ENCODE peak calls at places on chromosomes 16 and 17, in five cellular contexts. One of them, this sample, is unnamed.
A peak's percentile ranks its signal among the peaks of the same experiment; 100 is the strongest.

GRCh38 chr17:74201250-74201649 is 2.2 kb upstream of the RPL38 start:
- DNase-seq in astrocyte of the cerebellum: no peak
- DNase-seq in WERI-Rb-1: no peak
- DNase-seq in AG04450: no peak
- DNase-seq in IMR-90: peak; percentile 57
- DNase-seq in this sample: no peak

GRCh38 chr16:59783191-59783590 is 1049.1 kb upstream of the GOT2 start:
- DNase-seq in astrocyte of the cerebellum: no peak
- DNase-seq in IMR-90: peak; percentile 7
- DNase-seq in AG04450: no peak
- DNase-seq in WERI-Rb-1: no peak
- DNase-seq in this sample: no peak

GRCh38 chr17:34249497-34249877 is 5.6 kb upstream of the CCL2 start:
- DNase-seq in IMR-90: no peak
- DNase-seq in WERI-Rb-1: no peak
- DNase-seq in AG04450: no peak
- DNase-seq in astrocyte of the cerebellum: no peak
- DNase-seq in this sample: no peak

GRCh38 chr17:65181237-65182061 is 44.3 kb downstream of the RGS9 start:
- DNase-seq in WERI-Rb-1: no peak
- DNase-seq in IMR-90: no peak
- DNase-seq in AG04450: no peak
- DNase-seq in astrocyte of the cerebellum: no peak
- DNase-seq in this sample: no peak

GRCh38 chr17:31559647-31560501 is 168.4 kb downstream of the RAB11FIP4 start:
- DNase-seq in WERI-Rb-1: no peak
- DNase-seq in IMR-90: no peak
- DNase-seq in AG04450: no peak
- DNase-seq in astrocyte of the cerebellum: no peak
- DNase-seq in this sample: no peak

GRCh38 chr17:79528592-79529125 is 82.2 kb downstream of the RBFOX3 start:
- DNase-seq in WERI-Rb-1: no peak
- DNase-seq in IMR-90: no peak
- DNase-seq in astrocyte of the cerebellum: no peak
- DNase-seq in AG04450: no peak
- DNase-seq in this sample: no peak

GRCh38 chr17:80760501-80760900 is 215.9 kb downstream of the RPTOR start:
- DNase-seq in AG04450: no peak
- DNase-seq in IMR-90: no peak
- DNase-seq in WERI-Rb-1: no peak
- DNase-seq in astrocyte of the cerebellum: no peak
- DNase-seq in this sample: no peak

GRCh38 chr16:57578521-57579360 is 36.3 kb downstream of the ADGRG5 start:
- DNase-seq in IMR-90: no peak
- DNase-seq in WERI-Rb-1: no peak
- DNase-seq in astrocyte of the cerebellum: no peak
- DNase-seq in AG04450: no peak
- DNase-seq in this sample: no peak

GRCh38 chr17:42312035-42312284 is 23.7 kb downstream of the STAT5A start:
- DNase-seq in AG04450: no peak
- DNase-seq in WERI-Rb-1: no peak
- DNase-seq in IMR-90: no peak
- DNase-seq in astrocyte of the cerebellum: no peak
- DNase-seq in this sample: no peak

GRCh38 chr17:42313389-42313772 is 25.1 kb downstream of the STAT5A start:
- DNase-seq in IMR-90: no peak
- DNase-seq in AG04450: no peak
- DNase-seq in WERI-Rb-1: no peak
- DNase-seq in astrocyte of the cerebellum: no peak
- DNase-seq in this sample: no peak

GRCh38 chr17:42313773-42314566 is 25.7 kb downstream of the STAT5A start:
- DNase-seq in astrocyte of the cerebellum: no peak
- DNase-seq in WERI-Rb-1: no peak
- DNase-seq in IMR-90: no peak
- DNase-seq in AG04450: no peak
- DNase-seq in this sample: no peak

GRCh38 chr17:42311240-42312034 is 23.1 kb downstream of the STAT5A start:
- DNase-seq in WERI-Rb-1: peak; percentile 95
- DNase-seq in IMR-90: peak; percentile 94
- DNase-seq in astrocyte of the cerebellum: peak; percentile 57
- DNase-seq in AG04450: peak; percentile 86
- DNase-seq in this sample: peak; percentile 82

DNA sequence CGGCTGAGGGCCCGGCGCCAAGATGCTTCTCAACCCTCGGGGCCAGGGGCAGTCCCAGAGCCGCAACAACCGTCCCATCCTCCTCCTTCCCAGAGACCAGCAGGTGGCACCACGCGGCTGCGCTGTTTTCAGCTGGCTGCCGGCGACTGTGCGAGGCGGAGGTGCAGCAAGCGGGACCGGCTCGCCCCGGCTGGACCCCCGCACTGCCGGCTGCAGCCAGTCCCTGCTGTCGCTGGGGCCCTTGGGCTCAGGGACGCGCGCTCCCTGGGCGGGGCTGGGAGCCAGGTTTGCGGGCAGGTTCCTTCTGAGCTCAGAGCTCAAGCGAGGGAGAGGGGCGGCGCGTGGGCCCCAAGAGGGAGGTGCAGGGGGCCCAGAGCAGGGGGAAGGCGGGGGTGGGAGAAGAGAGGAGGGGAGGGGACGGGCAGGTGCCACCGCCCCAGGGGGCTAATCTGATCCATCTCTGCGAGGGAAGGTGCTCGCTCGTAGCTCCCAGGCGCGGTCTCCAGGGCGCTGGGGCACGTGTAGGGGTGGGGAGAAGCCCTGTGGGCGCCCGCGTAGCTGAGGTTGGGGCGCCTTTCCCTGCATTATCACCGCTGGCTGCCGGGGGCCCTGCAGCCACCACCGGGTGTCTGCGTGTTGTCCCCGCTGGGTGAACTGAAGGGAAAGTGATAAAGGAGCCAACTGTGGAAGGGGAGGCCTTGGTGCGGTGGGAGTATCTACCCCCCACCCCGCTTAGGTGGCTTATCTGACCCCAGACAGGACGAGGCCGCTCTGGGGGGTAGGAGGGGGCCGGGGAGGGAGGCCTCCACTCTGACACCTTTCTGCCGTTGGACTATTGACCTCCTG is 24.2 kb downstream of the STAT5A start:
- DNase-seq in IMR-90: peak; percentile 81
- DNase-seq in AG04450: peak; percentile 55
- DNase-seq in astrocyte of the cerebellum: peak; percentile 45
- DNase-seq in WERI-Rb-1: peak; percentile 96
- DNase-seq in this sample: peak; percentile 54
- H3K4me3 ChIP-seq in IMR-90: no peak overlapping the region
- H3K4me3 ChIP-seq in AG04450: no peak overlapping the region
- H3K4me3 ChIP-seq in astrocyte of the cerebellum: no peak overlapping the region
- H3K4me3 ChIP-seq in WERI-Rb-1: peak overlapping the region; percentile 39
- H3K4me3 ChIP-seq in this sample: peak overlapping the region; percentile 15

DNA sequence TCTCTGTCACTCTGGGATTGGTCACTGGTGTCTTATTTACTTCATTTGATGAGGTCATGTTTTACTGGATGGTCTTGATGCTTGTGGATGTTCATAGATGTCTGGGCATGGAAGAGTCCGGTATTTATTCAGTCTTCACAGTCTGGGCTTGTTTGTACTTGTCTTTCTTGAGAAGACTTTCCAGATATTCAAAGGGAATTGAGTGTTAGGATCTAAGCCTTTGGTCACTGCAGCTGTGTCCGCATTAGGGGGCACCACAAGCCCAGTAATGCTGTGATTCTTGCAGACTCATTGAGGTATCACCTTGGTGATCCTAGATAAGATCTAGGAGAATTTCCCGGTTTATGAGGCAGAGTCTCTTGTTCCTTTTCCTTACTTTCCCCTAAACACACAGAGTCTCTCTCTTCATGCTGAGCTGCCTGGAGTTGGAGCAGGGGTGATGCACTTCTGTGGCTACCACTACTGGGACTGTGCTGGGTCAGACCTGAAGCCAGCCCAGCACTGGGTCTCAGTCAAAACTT is 214.7 kb downstream of the SPECC1 start:
- DNase-seq in IMR-90: peak; percentile 10
- DNase-seq in astrocyte of the cerebellum: no peak
- DNase-seq in AG04450: no peak
- DNase-seq in WERI-Rb-1: no peak
- DNase-seq in this sample: no peak
- TF ChIP-seq CTCF in IMR-90: peak; percentile 11
- TF ChIP-seq CTCF in astrocyte of the cerebellum: no peak
- TF ChIP-seq CTCF in AG04450: no peak
- TF ChIP-seq CTCF in WERI-Rb-1: no peak
- TF ChIP-seq CTCF in this sample: no peak

DNA sequence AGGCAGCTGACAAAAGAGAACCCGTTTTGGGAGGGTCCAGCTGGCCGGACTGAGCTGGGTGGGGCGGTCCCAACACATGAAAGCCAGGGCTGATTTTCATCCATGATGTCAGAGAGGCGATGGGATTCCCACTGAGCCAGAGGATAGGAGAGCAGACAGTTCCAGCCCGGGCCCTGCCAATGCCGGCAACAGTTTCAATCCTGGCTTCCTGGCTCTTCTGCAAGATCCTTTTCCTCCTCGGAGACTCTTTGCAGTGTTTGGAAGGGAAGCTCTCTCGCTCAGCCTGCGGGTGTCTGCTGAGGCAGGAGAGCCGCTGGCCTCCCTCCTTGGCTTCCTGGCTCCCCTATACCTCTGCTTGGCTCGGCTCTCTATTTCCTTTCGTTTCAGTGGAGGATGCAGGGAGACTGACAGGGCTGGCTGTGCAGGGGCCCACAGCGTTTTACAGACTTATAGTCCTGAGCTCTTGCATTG is 145.5 kb upstream of the SOX9 start:
- DNase-seq in IMR-90: peak; percentile 42
- DNase-seq in AG04450: peak; percentile 6
- DNase-seq in astrocyte of the cerebellum: peak; percentile 18
- DNase-seq in WERI-Rb-1: no peak
- DNase-seq in this sample: no peak
- H3K4me3 ChIP-seq in IMR-90: peak overlapping the region; percentile 15
- H3K4me3 ChIP-seq in AG04450: peak overlapping the region; percentile 57
- H3K4me3 ChIP-seq in astrocyte of the cerebellum: peak overlapping the region; percentile 20
- H3K4me3 ChIP-seq in WERI-Rb-1: no peak overlapping the region
- H3K4me3 ChIP-seq in this sample: no peak overlapping the region

DNA sequence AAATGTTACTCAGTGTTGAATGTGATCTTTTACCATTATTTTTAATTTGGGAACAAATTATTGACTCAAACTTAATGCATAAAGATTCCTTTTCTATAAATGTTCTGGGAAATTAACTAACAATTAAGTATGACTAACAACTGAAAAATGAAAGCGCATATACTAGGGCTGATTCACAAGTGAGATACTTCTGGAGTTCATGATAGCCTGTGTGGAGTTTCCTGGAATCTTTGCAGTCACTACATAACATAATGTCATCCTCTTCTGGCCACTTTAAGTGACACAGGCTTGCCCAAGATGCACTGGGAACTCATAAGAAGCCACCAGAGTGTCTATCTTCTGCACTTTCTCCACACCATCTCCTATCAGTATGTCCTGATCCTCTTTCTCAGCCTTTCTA is 450.3 kb upstream of the CDH11 start:
- DNase-seq in IMR-90: peak; percentile 88
- DNase-seq in astrocyte of the cerebellum: peak; percentile 49
- DNase-seq in AG04450: no peak
- DNase-seq in WERI-Rb-1: no peak
- DNase-seq in this sample: peak; percentile 29
- TF ChIP-seq CTCF in IMR-90: peak; percentile 20
- TF ChIP-seq CTCF in astrocyte of the cerebellum: no peak
- TF ChIP-seq CTCF in AG04450: no peak
- TF ChIP-seq CTCF in WERI-Rb-1: no peak
- TF ChIP-seq CTCF in this sample: no peak

GRCh38 chr17:16652252-16652651 is 1.4 kb downstream of the ZNF624 start:
- DNase-seq in AG04450: no peak
- DNase-seq in IMR-90: no peak
- DNase-seq in WERI-Rb-1: no peak
- DNase-seq in astrocyte of the cerebellum: no peak
- DNase-seq in this sample: no peak
- H3K4me3 ChIP-seq in AG04450: peak overlapping the region; percentile 76
- H3K4me3 ChIP-seq in IMR-90: no peak overlapping the region
- H3K4me3 ChIP-seq in WERI-Rb-1: no peak overlapping the region
- H3K4me3 ChIP-seq in astrocyte of the cerebellum: peak overlapping the region; percentile 83
- H3K4me3 ChIP-seq in this sample: no peak overlapping the region

GRCh38 chr17:39276113-39276512 is 50.4 kb upstream of the STAC2 start:
- DNase-seq in AG04450: no peak
- DNase-seq in astrocyte of the cerebellum: no peak
- DNase-seq in WERI-Rb-1: no peak
- DNase-seq in IMR-90: no peak
- DNase-seq in this sample: no peak

GRCh38 chr17:39271546-39271945 is 45.8 kb upstream of the STAC2 start:
- DNase-seq in astrocyte of the cerebellum: no peak
- DNase-seq in AG04450: peak; percentile 7
- DNase-seq in WERI-Rb-1: no peak
- DNase-seq in IMR-90: peak; percentile 52
- DNase-seq in this sample: no peak

DNA sequence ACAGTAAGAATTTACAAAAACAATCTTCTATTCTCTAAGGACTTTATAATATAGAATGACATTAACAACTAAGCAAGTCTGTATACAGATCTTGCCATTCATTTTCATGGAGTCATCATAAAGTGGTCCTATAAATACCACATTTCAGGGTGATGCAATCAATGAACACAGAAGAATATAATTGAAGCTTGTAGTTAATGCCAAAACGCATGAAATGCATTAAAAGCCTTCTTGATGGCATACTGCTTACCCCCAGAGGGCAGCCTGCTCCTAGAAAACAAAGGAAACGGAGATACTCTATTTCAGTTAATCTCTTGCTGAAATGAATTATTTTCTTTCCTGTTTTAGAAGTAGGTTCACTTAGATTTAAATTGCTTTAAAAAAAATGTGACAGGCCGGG is 45.2 kb upstream of the STAC2 start:
- DNase-seq in WERI-Rb-1: no peak
- DNase-seq in AG04450: peak; percentile 29
- DNase-seq in IMR-90: peak; percentile 81
- DNase-seq in astrocyte of the cerebellum: peak; percentile 11
- DNase-seq in this sample: peak; percentile 16
- TF ChIP-seq CTCF in WERI-Rb-1: peak; percentile 7
- TF ChIP-seq CTCF in AG04450: peak; percentile 72
- TF ChIP-seq CTCF in IMR-90: peak; percentile 69
- TF ChIP-seq CTCF in astrocyte of the cerebellum: peak; percentile 37
- TF ChIP-seq CTCF in this sample: peak; percentile 62

GRCh38 chr17:50471009-50471905 is 2.6 kb upstream of the CHAD start:
- DNase-seq in IMR-90: no peak
- DNase-seq in astrocyte of the cerebellum: no peak
- DNase-seq in AG04450: no peak
- DNase-seq in WERI-Rb-1: no peak
- DNase-seq in this sample: no peak

GRCh38 chr17:50473901-50474300 is 4.8 kb upstream of the RSAD1 start:
- DNase-seq in AG04450: no peak
- DNase-seq in astrocyte of the cerebellum: no peak
- DNase-seq in IMR-90: no peak
- DNase-seq in WERI-Rb-1: no peak
- DNase-seq in this sample: no peak

GRCh38 chr17:50470451-50470850 is 1.8 kb upstream of the CHAD start:
- DNase-seq in IMR-90: no peak
- DNase-seq in WERI-Rb-1: peak; percentile 71
- DNase-seq in astrocyte of the cerebellum: no peak
- DNase-seq in AG04450: no peak
- DNase-seq in this sample: no peak

GRCh38 chr17:50474523-50474922 is 4.1 kb upstream of the RSAD1 start:
- DNase-seq in IMR-90: no peak
- DNase-seq in astrocyte of the cerebellum: no peak
- DNase-seq in AG04450: no peak
- DNase-seq in WERI-Rb-1: no peak
- DNase-seq in this sample: no peak

DNA sequence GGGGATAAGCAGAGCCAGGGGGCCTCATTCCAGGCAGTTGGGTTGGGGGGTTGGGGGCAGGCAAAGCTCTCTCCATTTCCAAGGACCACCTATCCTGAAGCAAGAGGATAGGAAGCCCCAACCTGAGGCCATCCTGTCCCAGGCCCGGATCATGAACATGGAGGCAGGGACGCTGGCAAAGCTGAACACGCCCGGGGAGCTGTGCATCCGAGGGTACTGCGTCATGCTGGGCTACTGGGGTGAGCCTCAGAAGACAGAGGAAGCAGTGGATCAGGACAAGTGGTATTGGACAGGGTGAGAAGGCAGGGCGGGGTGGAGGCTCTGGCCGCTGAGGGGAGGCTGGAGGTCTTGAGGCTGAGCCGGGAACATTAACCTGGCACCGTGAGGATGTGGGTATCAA is 3.6 kb upstream of the CHAD start:
- DNase-seq in astrocyte of the cerebellum: no peak
- DNase-seq in IMR-90: no peak
- DNase-seq in WERI-Rb-1: no peak
- DNase-seq in AG04450: no peak
- DNase-seq in this sample: no peak
- H3K4me3 ChIP-seq in astrocyte of the cerebellum: no peak overlapping the region
- H3K4me3 ChIP-seq in IMR-90: no peak overlapping the region
- H3K4me3 ChIP-seq in WERI-Rb-1: no peak overlapping the region
- H3K4me3 ChIP-seq in AG04450: no peak overlapping the region
- H3K4me3 ChIP-seq in this sample: no peak overlapping the region